ENCODE peak calls at places on chromosomes 6 and 20, in six cellular contexts. H, V, Z, I, N and A are unnamed samples.
A peak's percentile ranks its signal among the peaks of the same experiment; 100 is the strongest.

GRCh38 chr6:54057068-54057467 is 54.2 kb upstream of the MLIP start:
- DNase-seq in I (no peak), V (no peak), Z (no peak), H (no peak), N (no peak), A (no peak)

GRCh38 chr20:17449039-17449438 is 82.1 kb downstream of the BFSP1 start:
- DNase-seq in I (no peak), N (no peak), H (no peak), Z (no peak), V (no peak), A (no peak)

GRCh38 chr6:42338573-42339218 is 113.0 kb downstream of the TRERF1 start:
- DNase-seq in Z (peak; percentile 18), N (peak; percentile 99), H (no peak), V (no peak), I (no peak), A (peak; percentile 91)

GRCh38 chr20:63519765-63520593 is 586 bp upstream of the PPDPF start:
- DNase-seq in Z (no peak), V (peak; percentile 86), H (peak; percentile 83), N (peak; percentile 18), I (peak; percentile 69), A (no peak)

GRCh38 chr6:21404577-21404976 is 189.0 kb upstream of the SOX4 start:
- DNase-seq in I (no peak), V (peak; percentile 17), H (no peak), N (no peak), Z (no peak), A (no peak)

GRCh38 chr6:38586992-38587391 is 52.7 kb downstream of the BTBD9 start:
- DNase-seq in I (no peak), V (no peak), N (no peak), H (no peak), Z (no peak), A (no peak)

GRCh38 chr20:10648651-10649050 is 25.1 kb downstream of the JAG1 start:
- DNase-seq in N (peak; percentile 23), I (no peak), V (no peak), H (no peak), Z (no peak), A (no peak)

GRCh38 chr6:90124904-90125510 is 171.6 kb downstream of the BACH2 start:
- DNase-seq in I (no peak), V (no peak), H (no peak), Z (no peak), N (no peak), A (no peak)

GRCh38 chr6:63418741-63419140 is 99.0 kb upstream of the LGSN start:
- DNase-seq in V (no peak), Z (no peak), N (no peak), I (no peak), H (no peak), A (no peak)

GRCh38 chr6:47780510-47781356 is 1.1 kb upstream of the OPN5 start:
- DNase-seq in Z (peak; percentile 44), I (peak; percentile 54), N (peak; percentile 68), H (peak; percentile 28), V (peak; percentile 56), A (peak; percentile 76)

GRCh38 chr6:156057869-156058268 is 602.2 kb upstream of the NOX3 start:
- DNase-seq in Z (no peak), V (no peak), I (no peak), N (no peak), H (no peak), A (no peak)

GRCh38 chr6:9481292-9482029 is 933.4 kb downstream of the TFAP2A start:
- DNase-seq in H (no peak), N (peak; percentile 45), Z (peak; percentile 74), I (no peak), V (no peak), A (peak; percentile 67)

GRCh38 chr6:68777956-68778355 is 142.9 kb downstream of the ADGRB3 start:
- DNase-seq in I (peak; percentile 38), Z (peak; percentile 60), N (no peak), H (peak; percentile 46), V (no peak), A (no peak)

GRCh38 chr6:11139051-11139960 is 27.8 kb upstream of the ERVFRD-1 start:
- DNase-seq in I (no peak), V (peak; percentile 34), N (peak; percentile 52), H (no peak), Z (no peak), A (no peak)

GRCh38 chr6:85404497-85405174 is 45.2 kb upstream of the NT5E start:
- DNase-seq in Z (peak; percentile 72), I (no peak), V (no peak), H (no peak), N (peak; percentile 96), A (peak; percentile 79)

GRCh38 chr6:3575701-3576100 is 118.9 kb upstream of the SLC22A23 start:
- DNase-seq in H (no peak), Z (no peak), N (no peak), V (no peak), I (no peak), A (no peak)

GRCh38 chr6:79446006-79446405 is 91.2 kb downstream of the LCA5 start:
- DNase-seq in H (no peak), N (no peak), V (no peak), Z (no peak), I (no peak), A (no peak)

GRCh38 chr20:41411458-41411857 is 44.8 kb upstream of the EMILIN3 start:
- DNase-seq in Z (no peak), I (no peak), H (no peak), N (peak; percentile 70), V (no peak), A (no peak)

GRCh38 chr6:111874030-111874425 is 776 bp upstream of the FYN start:
- DNase-seq in I (no peak), V (peak; percentile 36), H (no peak), N (no peak), Z (no peak), A (no peak)

GRCh38 chr20:20593447-20594170 is 118.8 kb downstream of the RALGAPA2 start:
- DNase-seq in Z (peak; percentile 35), H (no peak), I (peak; percentile 71), V (peak; percentile 37), N (peak; percentile 63), A (peak; percentile 17)

GRCh38 chr6:28497893-28498292 is 17.7 kb downstream of the GPX6 start:
- DNase-seq in N (no peak), V (no peak), I (no peak), Z (no peak), H (no peak), A (no peak)